ENCODE peak calls at places on chromosome 17, in eight cellular contexts. Y is G401; D is Caki2; X is GM23248; O is NCI-H1092; R is endothelial cell; A is OCI-M1; Q is stimulated activated CD8-positive, alpha-beta memory T cell treated with anti-CD3 and anti-CD28 coated beads, Interleukin-4, amount 100 ng/mL, for 1 hour. C is an unnamed sample.

GRCh38 chr17:28763804-28764266 is 20.0 kb downstream of the TRAF4 start:
- DNase-seq in Y (peak; percentile 83), Q (peak; percentile 57), R (peak; percentile 70), O (peak; percentile 45), X (peak; percentile 84), A (peak; percentile 94), D (peak; percentile 66), C (peak; percentile 73)

GRCh38 chr17:31369266-31369665 is 22.2 kb upstream of the RAB11FIP4 start:
- DNase-seq in O (no peak), Y (no peak), A (no peak), Q (no peak), X (no peak), R (no peak), D (no peak), C (no peak)

GRCh38 chr17:49836111-49837030 is 11.5 kb downstream of the TAC4 start:
- DNase-seq in Q (no peak), X (peak; percentile 28), A (no peak), R (no peak), Y (peak; percentile 33), O (no peak), D (peak; percentile 78), C (no peak)

GRCh38 chr17:80769516-80769915 is 222.1 kb upstream of the CHMP6 start:
- DNase-seq in Q (no peak), D (no peak), R (no peak), O (no peak), A (no peak), Y (no peak), X (no peak), C (no peak)

GRCh38 chr17:45732926-45733505 is 51.1 kb upstream of the CRHR1 start:
- DNase-seq in O (no peak), X (no peak), A (no peak), D (no peak), Q (no peak), R (no peak), Y (no peak), C (no peak)

GRCh38 chr17:38748329-38749221 is at the start of gene PCGF2:
- DNase-seq in D (peak; percentile 78), O (peak; percentile 91), A (peak; percentile 75), R (peak; percentile 86), X (peak; percentile 92), Q (no peak), Y (peak; percentile 94), C (no peak)

GRCh38 chr17:27677191-27677590 is 46.2 kb downstream of the LGALS9 start:
- DNase-seq in X (no peak), Y (no peak), D (no peak), R (no peak), A (no peak), Q (no peak), O (no peak), C (no peak)

GRCh38 chr17:32281011-32281451 is 15.4 kb downstream of the RHBDL3 start:
- DNase-seq in O (peak; percentile 97), X (no peak), R (no peak), Y (no peak), Q (no peak), D (no peak), A (no peak), C (no peak)

GRCh38 chr17:6086603-6087400 is 16.6 kb downstream of the WSCD1 start:
- DNase-seq in Y (no peak), R (no peak), D (no peak), X (no peak), O (no peak), Q (no peak), A (no peak), C (no peak)

GRCh38 chr17:48612854-48613691 is 2.0 kb downstream of the HOXB8 start:
- DNase-seq in A (peak; percentile 80), D (peak; percentile 69), O (no peak), X (peak; percentile 76), Y (no peak), R (no peak), Q (no peak), C (no peak)

GRCh38 chr17:71793550-71793949 is 327.3 kb upstream of the SOX9 start:
- DNase-seq in A (no peak), R (no peak), Y (no peak), Q (no peak), X (peak; percentile 23), D (peak; percentile 24), O (no peak), C (no peak)

GRCh38 chr17:11580677-11581076 is 17.6 kb upstream of the DNAH9 start:
- DNase-seq in O (no peak), D (no peak), R (no peak), Q (no peak), Y (no peak), A (no peak), X (no peak), C (no peak)

GRCh38 chr17:78058001-78058400 is 70.6 kb downstream of the TMC6 start:
- DNase-seq in R (no peak), O (peak; percentile 2), Q (no peak), A (no peak), X (no peak), Y (no peak), D (no peak), C (no peak)

C was measured in immature natural killer cell.